ENCODE peak calls at places on chromosomes 11 and 22, in six cellular contexts. One of them, this sample, is unnamed.

GRCh38 chr11:33534575-33534974 is 166.1 kb downstream of the C11orf91 start:
- DNase-seq in progenitor cell of endocrine pancreas: no peak
- DNase-seq in stimulated activated CD4-positive, alpha-beta T cell treated with anti-CD3 and anti-CD28 coated beads, Interleukin-4, amount 100 ng/mL, for 48 hours: no peak
- DNase-seq in fibroblast of pulmonary artery: peak
- DNase-seq in fibroblast of mammary gland: peak
- DNase-seq in IMR-90: peak
- DNase-seq in this sample: no peak

GRCh38 chr22:46684706-46685105 is 53.3 kb downstream of the CERK start:
- DNase-seq in fibroblast of pulmonary artery: no peak
- DNase-seq in IMR-90: no peak
- DNase-seq in progenitor cell of endocrine pancreas: no peak
- DNase-seq in stimulated activated CD4-positive, alpha-beta T cell treated with anti-CD3 and anti-CD28 coated beads, Interleukin-4, amount 100 ng/mL, for 48 hours: no peak
- DNase-seq in fibroblast of mammary gland: no peak
- DNase-seq in this sample: no peak

GRCh38 chr11:22690245-22690644 is 23.8 kb downstream of the GAS2 start:
- DNase-seq in fibroblast of pulmonary artery: no peak
- DNase-seq in progenitor cell of endocrine pancreas: no peak
- DNase-seq in fibroblast of mammary gland: no peak
- DNase-seq in stimulated activated CD4-positive, alpha-beta T cell treated with anti-CD3 and anti-CD28 coated beads, Interleukin-4, amount 100 ng/mL, for 48 hours: no peak
- DNase-seq in IMR-90: no peak
- DNase-seq in this sample: no peak

GRCh38 chr11:114080219-114080618 is 20.7 kb downstream of the ZBTB16 start:
- DNase-seq in IMR-90: no peak
- DNase-seq in stimulated activated CD4-positive, alpha-beta T cell treated with anti-CD3 and anti-CD28 coated beads, Interleukin-4, amount 100 ng/mL, for 48 hours: no peak
- DNase-seq in fibroblast of pulmonary artery: peak
- DNase-seq in fibroblast of mammary gland: peak
- DNase-seq in progenitor cell of endocrine pancreas: no peak
- DNase-seq in this sample: no peak

GRCh38 chr11:12681462-12681861 is 7.2 kb downstream of the TEAD1 start:
- DNase-seq in stimulated activated CD4-positive, alpha-beta T cell treated with anti-CD3 and anti-CD28 coated beads, Interleukin-4, amount 100 ng/mL, for 48 hours: no peak
- DNase-seq in IMR-90: no peak
- DNase-seq in fibroblast of mammary gland: no peak
- DNase-seq in progenitor cell of endocrine pancreas: no peak
- DNase-seq in fibroblast of pulmonary artery: no peak
- DNase-seq in this sample: no peak

GRCh38 chr11:72525466-72525865 is 91.1 kb upstream of the CLPB start:
- DNase-seq in fibroblast of pulmonary artery: no peak
- DNase-seq in IMR-90: no peak
- DNase-seq in stimulated activated CD4-positive, alpha-beta T cell treated with anti-CD3 and anti-CD28 coated beads, Interleukin-4, amount 100 ng/mL, for 48 hours: no peak
- DNase-seq in progenitor cell of endocrine pancreas: no peak
- DNase-seq in fibroblast of mammary gland: no peak
- DNase-seq in this sample: no peak

GRCh38 chr22:46613606-46613997 is 6.6 kb upstream of the GRAMD4 start:
- DNase-seq in stimulated activated CD4-positive, alpha-beta T cell treated with anti-CD3 and anti-CD28 coated beads, Interleukin-4, amount 100 ng/mL, for 48 hours: no peak
- DNase-seq in fibroblast of pulmonary artery: no peak
- DNase-seq in fibroblast of mammary gland: peak
- DNase-seq in progenitor cell of endocrine pancreas: no peak
- DNase-seq in IMR-90: no peak
- DNase-seq in this sample: no peak

GRCh38 chr22:50261615-50262459 is at the start of gene MAPK12:
- DNase-seq in fibroblast of mammary gland: peak
- DNase-seq in fibroblast of pulmonary artery: peak
- DNase-seq in progenitor cell of endocrine pancreas: peak
- DNase-seq in IMR-90: no peak
- DNase-seq in stimulated activated CD4-positive, alpha-beta T cell treated with anti-CD3 and anti-CD28 coated beads, Interleukin-4, amount 100 ng/mL, for 48 hours: no peak
- DNase-seq in this sample: no peak

GRCh38 chr11:123303924-123304323 is 108.9 kb upstream of the CLMP start:
- DNase-seq in stimulated activated CD4-positive, alpha-beta T cell treated with anti-CD3 and anti-CD28 coated beads, Interleukin-4, amount 100 ng/mL, for 48 hours: no peak
- DNase-seq in IMR-90: no peak
- DNase-seq in fibroblast of pulmonary artery: no peak
- DNase-seq in fibroblast of mammary gland: no peak
- DNase-seq in progenitor cell of endocrine pancreas: no peak
- DNase-seq in this sample: no peak

GRCh38 chr11:79786961-79787360 is 346.1 kb upstream of the TENM4 start:
- DNase-seq in stimulated activated CD4-positive, alpha-beta T cell treated with anti-CD3 and anti-CD28 coated beads, Interleukin-4, amount 100 ng/mL, for 48 hours: no peak
- DNase-seq in progenitor cell of endocrine pancreas: no peak
- DNase-seq in IMR-90: no peak
- DNase-seq in fibroblast of pulmonary artery: no peak
- DNase-seq in fibroblast of mammary gland: no peak
- DNase-seq in this sample: no peak

GRCh38 chr11:63681208-63682044 is at the start of gene RTN3:
- DNase-seq in fibroblast of pulmonary artery: peak
- DNase-seq in progenitor cell of endocrine pancreas: peak
- DNase-seq in stimulated activated CD4-positive, alpha-beta T cell treated with anti-CD3 and anti-CD28 coated beads, Interleukin-4, amount 100 ng/mL, for 48 hours: peak
- DNase-seq in IMR-90: peak
- DNase-seq in fibroblast of mammary gland: peak
- DNase-seq in this sample: peak

GRCh38 chr11:13486926-13487660 is 8.7 kb downstream of the PTH start:
- DNase-seq in progenitor cell of endocrine pancreas: peak
- DNase-seq in fibroblast of mammary gland: peak
- DNase-seq in IMR-90: no peak
- DNase-seq in fibroblast of pulmonary artery: peak
- DNase-seq in stimulated activated CD4-positive, alpha-beta T cell treated with anti-CD3 and anti-CD28 coated beads, Interleukin-4, amount 100 ng/mL, for 48 hours: peak
- DNase-seq in this sample: peak

GRCh38 chr22:44634426-44635321 is 67.3 kb upstream of the PRR5 start:
- DNase-seq in IMR-90: no peak
- DNase-seq in stimulated activated CD4-positive, alpha-beta T cell treated with anti-CD3 and anti-CD28 coated beads, Interleukin-4, amount 100 ng/mL, for 48 hours: no peak
- DNase-seq in fibroblast of mammary gland: no peak
- DNase-seq in progenitor cell of endocrine pancreas: no peak
- DNase-seq in fibroblast of pulmonary artery: no peak
- DNase-seq in this sample: no peak

GRCh38 chr11:2702771-2703486 is 3.1 kb upstream of the KCNQ1OT1 start:
- DNase-seq in IMR-90: no peak
- DNase-seq in stimulated activated CD4-positive, alpha-beta T cell treated with anti-CD3 and anti-CD28 coated beads, Interleukin-4, amount 100 ng/mL, for 48 hours: no peak
- DNase-seq in fibroblast of mammary gland: no peak
- DNase-seq in progenitor cell of endocrine pancreas: no peak
- DNase-seq in fibroblast of pulmonary artery: no peak
- DNase-seq in this sample: peak

GRCh38 chr11:116913000-116913399 is 75.6 kb upstream of the APOA1 start:
- DNase-seq in progenitor cell of endocrine pancreas: no peak
- DNase-seq in IMR-90: peak
- DNase-seq in stimulated activated CD4-positive, alpha-beta T cell treated with anti-CD3 and anti-CD28 coated beads, Interleukin-4, amount 100 ng/mL, for 48 hours: no peak
- DNase-seq in fibroblast of mammary gland: peak
- DNase-seq in fibroblast of pulmonary artery: peak
- DNase-seq in this sample: no peak

GRCh38 chr11:95549276-95549675 is 240.3 kb downstream of the FAM76B start:
- DNase-seq in stimulated activated CD4-positive, alpha-beta T cell treated with anti-CD3 and anti-CD28 coated beads, Interleukin-4, amount 100 ng/mL, for 48 hours: no peak
- DNase-seq in progenitor cell of endocrine pancreas: no peak
- DNase-seq in fibroblast of pulmonary artery: no peak
- DNase-seq in fibroblast of mammary gland: no peak
- DNase-seq in IMR-90: no peak
- DNase-seq in this sample: no peak

GRCh38 chr22:29664731-29665130 is 55.1 kb upstream of the CABP7 start:
- DNase-seq in fibroblast of mammary gland: no peak
- DNase-seq in stimulated activated CD4-positive, alpha-beta T cell treated with anti-CD3 and anti-CD28 coated beads, Interleukin-4, amount 100 ng/mL, for 48 hours: no peak
- DNase-seq in IMR-90: peak
- DNase-seq in progenitor cell of endocrine pancreas: no peak
- DNase-seq in fibroblast of pulmonary artery: peak
- DNase-seq in this sample: no peak

GRCh38 chr11:94678236-94678635 is 89.9 kb upstream of the AMOTL1 start:
- DNase-seq in fibroblast of mammary gland: no peak
- DNase-seq in fibroblast of pulmonary artery: no peak
- DNase-seq in progenitor cell of endocrine pancreas: no peak
- DNase-seq in stimulated activated CD4-positive, alpha-beta T cell treated with anti-CD3 and anti-CD28 coated beads, Interleukin-4, amount 100 ng/mL, for 48 hours: no peak
- DNase-seq in IMR-90: no peak
- DNase-seq in this sample: no peak

GRCh38 chr11:69253028-69253427 is 40.9 kb upstream of the MYEOV start:
- DNase-seq in stimulated activated CD4-positive, alpha-beta T cell treated with anti-CD3 and anti-CD28 coated beads, Interleukin-4, amount 100 ng/mL, for 48 hours: no peak
- DNase-seq in IMR-90: peak
- DNase-seq in progenitor cell of endocrine pancreas: no peak
- DNase-seq in fibroblast of pulmonary artery: peak
- DNase-seq in fibroblast of mammary gland: peak
- DNase-seq in this sample: no peak

GRCh38 chr11:20362481-20362880 is 1.0 kb upstream of the HTATIP2 start:
- DNase-seq in fibroblast of pulmonary artery: peak
- DNase-seq in IMR-90: no peak
- DNase-seq in stimulated activated CD4-positive, alpha-beta T cell treated with anti-CD3 and anti-CD28 coated beads, Interleukin-4, amount 100 ng/mL, for 48 hours: no peak
- DNase-seq in progenitor cell of endocrine pancreas: no peak
- DNase-seq in fibroblast of mammary gland: no peak
- DNase-seq in this sample: no peak

GRCh38 chr22:38069372-38070249 is 12.4 kb downstream of the PICK1 start:
- DNase-seq in fibroblast of mammary gland: peak
- DNase-seq in fibroblast of pulmonary artery: peak
- DNase-seq in progenitor cell of endocrine pancreas: no peak
- DNase-seq in IMR-90: peak
- DNase-seq in stimulated activated CD4-positive, alpha-beta T cell treated with anti-CD3 and anti-CD28 coated beads, Interleukin-4, amount 100 ng/mL, for 48 hours: no peak
- DNase-seq in this sample: no peak

GRCh38 chr22:47155131-47155885 is 392.9 kb downstream of the TBC1D22A start:
- DNase-seq in IMR-90: no peak
- DNase-seq in progenitor cell of endocrine pancreas: no peak
- DNase-seq in fibroblast of mammary gland: no peak
- DNase-seq in stimulated activated CD4-positive, alpha-beta T cell treated with anti-CD3 and anti-CD28 coated beads, Interleukin-4, amount 100 ng/mL, for 48 hours: no peak
- DNase-seq in fibroblast of pulmonary artery: no peak
- DNase-seq in this sample: no peak

GRCh38 chr11:86978756-86979608 is 23.8 kb upstream of the FZD4 start:
- DNase-seq in stimulated activated CD4-positive, alpha-beta T cell treated with anti-CD3 and anti-CD28 coated beads, Interleukin-4, amount 100 ng/mL, for 48 hours: peak
- DNase-seq in IMR-90: peak
- DNase-seq in fibroblast of pulmonary artery: peak
- DNase-seq in fibroblast of mammary gland: peak
- DNase-seq in progenitor cell of endocrine pancreas: no peak
- DNase-seq in this sample: no peak

GRCh38 chr11:790721-791564 is 1.1 kb upstream of the CEND1 start:
- DNase-seq in stimulated activated CD4-positive, alpha-beta T cell treated with anti-CD3 and anti-CD28 coated beads, Interleukin-4, amount 100 ng/mL, for 48 hours: no peak
- DNase-seq in fibroblast of pulmonary artery: no peak
- DNase-seq in progenitor cell of endocrine pancreas: no peak
- DNase-seq in IMR-90: no peak
- DNase-seq in fibroblast of mammary gland: no peak
- DNase-seq in this sample: no peak

GRCh38 chr11:44066732-44067131 is 662 bp downstream of the ACCS start:
- DNase-seq in IMR-90: peak
- DNase-seq in fibroblast of pulmonary artery: peak
- DNase-seq in progenitor cell of endocrine pancreas: no peak
- DNase-seq in stimulated activated CD4-positive, alpha-beta T cell treated with anti-CD3 and anti-CD28 coated beads, Interleukin-4, amount 100 ng/mL, for 48 hours: no peak
- DNase-seq in fibroblast of mammary gland: peak
- DNase-seq in this sample: no peak

GRCh38 chr22:17910561-17911311 is 113.6 kb downstream of the MICAL3 start:
- DNase-seq in fibroblast of pulmonary artery: peak
- DNase-seq in fibroblast of mammary gland: peak
- DNase-seq in IMR-90: peak
- DNase-seq in stimulated activated CD4-positive, alpha-beta T cell treated with anti-CD3 and anti-CD28 coated beads, Interleukin-4, amount 100 ng/mL, for 48 hours: no peak
- DNase-seq in progenitor cell of endocrine pancreas: no peak
- DNase-seq in this sample: peak

GRCh38 chr11:121721448-121721847 is 268.7 kb upstream of the SORL1-AS1 start:
- DNase-seq in progenitor cell of endocrine pancreas: no peak
- DNase-seq in fibroblast of mammary gland: no peak
- DNase-seq in stimulated activated CD4-positive, alpha-beta T cell treated with anti-CD3 and anti-CD28 coated beads, Interleukin-4, amount 100 ng/mL, for 48 hours: no peak
- DNase-seq in IMR-90: no peak
- DNase-seq in fibroblast of pulmonary artery: no peak
- DNase-seq in this sample: no peak

GRCh38 chr11:131465746-131466145 is 95.3 kb downstream of the NTM start:
- DNase-seq in fibroblast of mammary gland: no peak
- DNase-seq in progenitor cell of endocrine pancreas: peak
- DNase-seq in IMR-90: no peak
- DNase-seq in stimulated activated CD4-positive, alpha-beta T cell treated with anti-CD3 and anti-CD28 coated beads, Interleukin-4, amount 100 ng/mL, for 48 hours: no peak
- DNase-seq in fibroblast of pulmonary artery: no peak
- DNase-seq in this sample: no peak

GRCh38 chr11:81792416-81792815 is 941.2 kb downstream of the FAM181B start:
- DNase-seq in IMR-90: no peak
- DNase-seq in progenitor cell of endocrine pancreas: no peak
- DNase-seq in fibroblast of mammary gland: no peak
- DNase-seq in fibroblast of pulmonary artery: no peak
- DNase-seq in stimulated activated CD4-positive, alpha-beta T cell treated with anti-CD3 and anti-CD28 coated beads, Interleukin-4, amount 100 ng/mL, for 48 hours: no peak
- DNase-seq in this sample: no peak

GRCh38 chr11:70786021-70786665 is 387.8 kb downstream of the CTTN start:
- DNase-seq in stimulated activated CD4-positive, alpha-beta T cell treated with anti-CD3 and anti-CD28 coated beads, Interleukin-4, amount 100 ng/mL, for 48 hours: no peak
- DNase-seq in IMR-90: no peak
- DNase-seq in fibroblast of pulmonary artery: no peak
- DNase-seq in progenitor cell of endocrine pancreas: no peak
- DNase-seq in fibroblast of mammary gland: no peak
- DNase-seq in this sample: no peak

This sample was measured in sciatic nerve.